ENCODE peak calls at places on chromosomes 7 and 10, in four cellular contexts. One of them, this sample, is unnamed.

GRCh38 chr7:149817836-149818535 is 20.2 kb upstream of the ZNF862 start:
- DNase-seq in A549: no peak
- DNase-seq in HepG2: no peak
- DNase-seq in K562: no peak
- DNase-seq in this sample: no peak

GRCh38 chr7:112592565-112592964 is 111.8 kb downstream of the LSMEM1 start:
- DNase-seq in A549: no peak
- DNase-seq in HepG2: no peak
- DNase-seq in K562: no peak
- DNase-seq in this sample: no peak

GRCh38 chr7:137943132-137943551 is 58.7 kb downstream of the CREB3L2 start:
- DNase-seq in A549: no peak
- DNase-seq in HepG2: peak
- DNase-seq in K562: peak
- DNase-seq in this sample: no peak

GRCh38 chr10:127196227-127196954 is at the start of gene INSYN2A:
- DNase-seq in A549: peak
- DNase-seq in HepG2: no peak
- DNase-seq in K562: no peak
- DNase-seq in this sample: no peak

GRCh38 chr10:123896217-123896927 is 4.8 kb upstream of the CPXM2 start:
- DNase-seq in A549: no peak
- DNase-seq in HepG2: no peak
- DNase-seq in K562: no peak
- DNase-seq in this sample: no peak

GRCh38 chr10:132876131-132876860 is 66.1 kb downstream of the CFAP46 start:
- DNase-seq in A549: no peak
- DNase-seq in HepG2: no peak
- DNase-seq in K562: no peak
- DNase-seq in this sample: no peak

GRCh38 chr10:71419750-71420149 is 23.0 kb downstream of the CDH23 start:
- DNase-seq in A549: no peak
- DNase-seq in HepG2: no peak
- DNase-seq in K562: no peak
- DNase-seq in this sample: no peak

GRCh38 chr7:123846217-123846891 is 1.4 kb downstream of the HYAL4 start:
- DNase-seq in A549: peak
- DNase-seq in HepG2: no peak
- DNase-seq in K562: no peak
- DNase-seq in this sample: no peak

GRCh38 chr10:1595242-1595600 is 142.1 kb downstream of the ADARB2 start:
- DNase-seq in A549: no peak
- DNase-seq in HepG2: no peak
- DNase-seq in K562: no peak
- DNase-seq in this sample: no peak

GRCh38 chr7:129925416-129926002 is 27.3 kb downstream of the UBE2H start:
- DNase-seq in A549: no peak
- DNase-seq in HepG2: no peak
- DNase-seq in K562: no peak
- DNase-seq in this sample: no peak

GRCh38 chr10:85362401-85362800 is 1004.2 kb downstream of the GRID1 start:
- DNase-seq in A549: no peak
- DNase-seq in HepG2: no peak
- DNase-seq in K562: no peak
- DNase-seq in this sample: no peak

GRCh38 chr7:16759840-16760239 is 6.3 kb downstream of the TSPAN13 start:
- DNase-seq in A549: no peak
- DNase-seq in HepG2: no peak
- DNase-seq in K562: no peak
- DNase-seq in this sample: no peak

GRCh38 chr7:90459888-90460287 is 9.6 kb upstream of the PTTG1IP2 start:
- DNase-seq in A549: peak
- DNase-seq in HepG2: peak
- DNase-seq in K562: peak
- DNase-seq in this sample: no peak

DNA sequence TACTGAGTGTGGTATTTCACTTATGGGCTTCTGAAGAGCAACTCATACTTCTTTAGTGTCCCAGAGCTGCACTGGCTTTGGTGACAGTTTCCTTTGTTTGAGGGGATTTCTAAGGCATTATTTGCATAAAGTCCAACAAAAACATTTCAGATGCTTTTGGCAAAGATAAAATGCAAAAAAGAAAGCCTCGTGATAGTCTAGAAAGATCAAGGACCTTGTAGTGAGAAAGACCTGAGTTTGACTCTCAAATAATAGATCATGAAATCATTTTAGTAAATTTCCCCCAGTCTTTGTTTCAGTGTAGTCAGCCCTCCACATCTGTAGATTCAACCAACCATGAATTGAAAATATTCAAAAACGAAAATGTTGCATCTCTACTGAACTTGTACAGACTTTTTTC is 107.4 kb downstream of the EEPD1 start:
- DNase-seq in A549: no peak
- DNase-seq in HepG2: no peak
- DNase-seq in K562: no peak
- DNase-seq in this sample: no peak
- TF ChIP-seq RNF2 in A549: no peak
- TF ChIP-seq RNF2 in HepG2: no peak
- TF ChIP-seq RNF2 in K562: no peak
- TF ChIP-seq RNF2 in this sample: no peak

GRCh38 chr7:101814081-101814995 is 3.1 kb upstream of the CUX1 start:
- DNase-seq in A549: peak
- DNase-seq in HepG2: peak
- DNase-seq in K562: peak
- DNase-seq in this sample: no peak

GRCh38 chr7:101814996-101815825 is 2.2 kb upstream of the CUX1 start:
- DNase-seq in A549: peak
- DNase-seq in HepG2: no peak
- DNase-seq in K562: peak
- DNase-seq in this sample: no peak

GRCh38 chr7:101817031-101817929 is at the start of gene CUX1:
- DNase-seq in A549: peak
- DNase-seq in HepG2: peak
- DNase-seq in K562: peak
- DNase-seq in this sample: no peak

GRCh38 chr7:101816499-101817030 is 861 bp upstream of the CUX1 start:
- DNase-seq in A549: peak
- DNase-seq in HepG2: no peak
- DNase-seq in K562: peak
- DNase-seq in this sample: no peak

DNA sequence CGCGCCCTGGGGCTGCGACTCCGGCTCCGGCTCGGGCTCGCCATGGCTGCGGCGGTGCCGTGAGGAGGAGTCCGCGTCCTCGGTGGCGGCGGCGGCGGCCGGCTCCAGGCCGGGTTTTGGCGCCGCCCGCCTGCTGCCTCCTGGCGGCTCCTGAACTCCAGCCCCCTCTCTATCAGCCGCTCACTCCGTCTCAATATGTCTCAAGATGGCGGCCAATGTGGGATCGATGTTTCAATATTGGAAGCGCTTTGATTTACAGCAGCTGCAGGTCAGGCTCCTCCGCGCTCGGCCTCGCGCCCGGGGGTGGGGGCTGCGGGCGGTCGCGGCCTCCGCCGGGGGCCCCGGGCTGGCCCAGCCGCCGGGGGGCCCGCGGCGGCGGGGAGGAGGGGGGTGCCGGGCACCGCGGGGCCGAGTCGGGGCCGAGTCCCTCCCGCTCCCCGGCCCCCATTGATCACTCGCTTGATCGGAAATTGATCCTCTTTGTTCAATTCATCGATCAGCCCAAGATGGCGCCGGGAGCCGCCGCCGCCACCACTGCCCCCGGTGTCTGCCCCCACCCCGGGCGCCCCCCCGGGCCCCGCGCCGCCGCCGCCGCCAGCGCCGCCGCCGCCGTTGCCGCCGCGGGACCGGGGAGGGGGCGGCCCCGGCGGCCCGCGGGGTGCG is 1.5 kb upstream of the CUX1 start:
- DNase-seq in A549: peak
- DNase-seq in HepG2: peak
- DNase-seq in K562: peak
- DNase-seq in this sample: peak
- TF ChIP-seq EP300 in A549: no peak
- TF ChIP-seq EP300 in HepG2: no peak
- TF ChIP-seq EP300 in K562: no peak
- TF ChIP-seq EP300 in this sample: peak

DNA sequence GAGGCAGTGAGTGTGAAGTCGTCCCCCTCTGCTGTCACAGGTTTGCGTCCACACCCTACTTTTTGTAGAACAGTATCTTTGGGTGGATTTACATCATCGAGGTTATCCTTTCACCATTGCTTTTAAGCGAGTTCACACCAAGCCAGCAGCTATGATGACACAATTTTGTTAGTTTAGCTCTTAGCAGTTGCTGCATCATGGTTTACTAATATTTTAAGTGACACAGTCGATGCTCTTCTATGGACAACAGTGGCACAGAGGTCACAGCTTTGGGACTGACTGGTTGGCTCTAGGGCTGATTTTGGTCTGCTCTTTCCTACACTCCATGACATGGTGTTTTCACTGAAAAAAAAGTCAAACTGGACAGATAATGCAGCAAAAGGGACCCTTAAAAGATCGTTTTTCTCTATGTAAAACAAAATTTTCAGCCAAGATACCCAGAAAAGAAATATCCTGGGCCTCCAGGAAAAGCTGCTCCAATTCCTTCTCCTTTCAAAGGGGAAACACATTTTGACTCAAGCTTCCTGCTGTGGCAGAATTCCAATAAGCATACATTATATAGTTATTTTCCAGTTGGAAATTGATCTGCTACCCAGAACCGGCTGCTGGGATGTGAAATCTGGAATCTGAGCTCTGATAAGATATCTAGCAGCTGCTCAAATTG is 114.3 kb downstream of the SMURF1 start:
- DNase-seq in A549: no peak
- DNase-seq in HepG2: no peak
- DNase-seq in K562: no peak
- DNase-seq in this sample: no peak
- TF ChIP-seq RNF2 in A549: no peak
- TF ChIP-seq RNF2 in HepG2: no peak
- TF ChIP-seq RNF2 in K562: no peak
- TF ChIP-seq RNF2 in this sample: no peak

GRCh38 chr7:84123903-84124573 is 70.6 kb downstream of the SEMA3A start:
- DNase-seq in A549: no peak
- DNase-seq in HepG2: peak
- DNase-seq in K562: no peak
- DNase-seq in this sample: no peak

GRCh38 chr7:84125654-84126053 is 68.9 kb downstream of the SEMA3A start:
- DNase-seq in A549: no peak
- DNase-seq in HepG2: no peak
- DNase-seq in K562: no peak
- DNase-seq in this sample: no peak

GRCh38 chr7:84117304-84117703 is 77.3 kb downstream of the SEMA3A start:
- DNase-seq in A549: no peak
- DNase-seq in HepG2: no peak
- DNase-seq in K562: no peak
- DNase-seq in this sample: no peak

GRCh38 chr7:84122582-84123360 is 71.8 kb downstream of the SEMA3A start:
- DNase-seq in A549: no peak
- DNase-seq in HepG2: no peak
- DNase-seq in K562: no peak
- DNase-seq in this sample: no peak
- TF ChIP-seq EP300 in A549: no peak
- TF ChIP-seq EP300 in HepG2: no peak
- TF ChIP-seq EP300 in K562: no peak
- TF ChIP-seq EP300 in this sample: no peak

DNA sequence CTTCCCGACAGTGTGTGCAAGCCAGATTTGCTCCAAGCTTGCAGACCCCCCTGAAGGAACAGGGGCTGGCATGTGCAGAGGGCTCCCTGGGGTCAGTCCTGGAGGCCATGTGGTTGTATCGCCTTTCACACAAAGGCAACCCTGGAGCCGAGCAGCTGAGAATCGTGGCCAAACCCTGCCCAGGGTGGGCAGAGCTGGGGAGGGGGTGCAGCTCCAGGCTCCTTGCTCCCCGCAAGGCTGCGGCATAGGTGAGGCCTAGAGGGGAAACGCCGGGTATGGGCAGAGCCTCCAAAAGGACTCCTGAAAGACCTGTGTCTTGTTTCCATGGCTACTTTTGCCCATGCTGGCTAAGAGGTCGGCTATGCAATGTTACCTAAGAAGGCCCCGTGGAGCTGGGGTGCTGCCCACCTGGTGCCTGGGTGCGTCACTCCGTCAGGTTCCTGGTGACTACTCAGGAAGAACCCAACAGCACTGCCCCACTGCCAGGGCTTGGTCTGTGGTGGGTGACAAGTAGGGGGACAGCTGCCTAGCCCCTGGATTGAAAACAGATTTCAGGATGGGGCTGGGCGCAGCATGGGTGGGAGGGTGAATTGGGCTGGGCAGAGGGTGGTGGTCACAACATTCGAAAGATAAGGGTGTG is 171.0 kb upstream of the SHH start:
- DNase-seq in A549: no peak
- DNase-seq in HepG2: no peak
- DNase-seq in K562: no peak
- DNase-seq in this sample: no peak
- TF ChIP-seq RNF2 in A549: no peak
- TF ChIP-seq RNF2 in HepG2: no peak
- TF ChIP-seq RNF2 in K562: no peak
- TF ChIP-seq RNF2 in this sample: no peak

GRCh38 chr7:156942708-156943090 is 6.8 kb upstream of the NOM1 start:
- DNase-seq in A549: no peak
- DNase-seq in HepG2: no peak
- DNase-seq in K562: no peak
- DNase-seq in this sample: no peak
- TF ChIP-seq EP300 in A549: no peak
- TF ChIP-seq EP300 in HepG2: no peak
- TF ChIP-seq EP300 in K562: no peak
- TF ChIP-seq EP300 in this sample: no peak

DNA sequence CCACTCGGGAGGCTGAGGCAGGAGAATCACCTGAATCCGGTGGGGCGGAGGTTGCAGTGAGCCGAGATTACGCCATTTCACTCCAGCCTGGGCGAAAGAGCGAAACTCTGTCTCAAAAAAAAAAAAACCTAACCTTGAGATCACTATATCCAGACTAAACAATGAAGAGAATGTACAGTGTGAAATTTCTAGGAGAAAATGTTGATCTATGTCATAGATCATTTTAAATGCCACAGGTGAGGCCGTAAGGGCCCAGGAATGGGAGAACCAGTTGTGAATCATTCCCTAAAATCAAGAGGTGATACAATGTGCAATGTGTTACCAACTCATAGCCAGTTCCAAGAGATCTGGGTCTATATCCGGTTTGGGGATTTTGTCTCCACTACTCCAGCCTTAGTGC is 158.0 kb downstream of the CACNB2 start:
- DNase-seq in A549: no peak
- DNase-seq in HepG2: no peak
- DNase-seq in K562: no peak
- DNase-seq in this sample: no peak
- TF ChIP-seq RNF2 in A549: no peak
- TF ChIP-seq RNF2 in HepG2: no peak
- TF ChIP-seq RNF2 in K562: no peak
- TF ChIP-seq RNF2 in this sample: no peak

This sample was measured in H1.